ENCODE peak calls at places on chromosomes 16 and 17, in ten cellular contexts. H is right lobe of liver, T is IMR-90, D is stomach, Y is heart left ventricle, F is A549, V is GM12878, X is ovary, M is esophagus squamous epithelium, I is breast epithelium. B is an unnamed sample. For H3K9me3, the result is how much of the 10 kb centered on the place peaks cover.

GRCh38 chr16:54175169-54175551 is 111.4 kb downstream of the IRX3 start:
- DNase-seq in M (no peak), Y (no peak), X (no peak), D (no peak), I (peak), H (no peak), T (no peak), F (no peak), V (no peak), B (no peak)

GRCh38 chr16:20409398-20410152 is at the start of gene ACSM5:
- DNase-seq in D (peak), M (no peak), F (no peak), H (peak), V (no peak), X (peak), Y (peak), I (peak), T (no peak), B (peak)

GRCh38 chr16:54507091-54507490 is 220.5 kb upstream of the IRX3 start:
- DNase-seq in H (no peak), Y (no peak), M (no peak), X (no peak), I (no peak), T (no peak), D (no peak), V (no peak), F (no peak), B (no peak)

GRCh38 chr16:89921131-89921698 is 1.9 kb upstream of the TUBB3 start:
- DNase-seq in V (no peak), M (no peak), F (no peak), X (no peak), T (no peak), D (no peak), I (no peak), Y (no peak), H (no peak), B (no peak)

GRCh38 chr17:28878981-28879380 is 18.6 kb downstream of the FLOT2 start:
- DNase-seq in F (peak), X (no peak), D (peak), Y (no peak), V (no peak), T (peak), I (no peak), M (no peak), H (no peak), B (peak)

GRCh38 chr17:48546924-48547838 is 2.3 kb upstream of the HOXB2 start:
- DNase-seq in Y (no peak), V (no peak), D (no peak), M (no peak), H (no peak), I (no peak), F (no peak), X (no peak), T (peak), B (no peak)

GRCh38 chr17:63041251-63041650 is 75.2 kb downstream of the TANC2 start:
- DNase-seq in H (no peak), T (no peak), F (no peak), Y (no peak), X (no peak), I (no peak), D (no peak), M (no peak), V (no peak), B (no peak)

GRCh38 chr17:5772720-5773119 is 188.4 kb upstream of the NLRP1 start:
- DNase-seq in F (no peak), I (peak), V (no peak), M (no peak), T (peak), Y (no peak), H (no peak), X (no peak), D (no peak), B (no peak)

GRCh38 chr16:48353565-48354163 is 31.5 kb downstream of the SIAH1 start:
- DNase-seq in I (no peak), T (peak), D (peak), Y (peak), M (no peak), V (peak), X (peak), F (peak), H (no peak), B (peak)

GRCh38 chr17:28488154-28488883 is 14.9 kb downstream of the SLC13A2 start:
- DNase-seq in T (no peak), Y (no peak), F (no peak), X (no peak), D (no peak), M (no peak), I (no peak), V (no peak), H (no peak), B (no peak)

GRCh38 chr17:45923511-45924268 is 29.3 kb downstream of the MAPT start:
- DNase-seq in V (no peak), X (no peak), D (no peak), I (no peak), F (no peak), Y (no peak), T (peak), M (no peak), H (no peak), B (no peak)

GRCh38 chr17:30388321-30389179 is 9.8 kb downstream of the CPD start:
- DNase-seq in I (no peak), H (no peak), Y (no peak), F (no peak), M (no peak), D (no peak), T (no peak), V (no peak), X (no peak), B (no peak)

GRCh38 chr16:50861926-50862325 is 120.0 kb downstream of the CYLD start:
- DNase-seq in F (peak), M (no peak), D (no peak), Y (no peak), I (no peak), V (no peak), H (no peak), X (no peak), T (peak), B (no peak)

GRCh38 chr17:1144139-1144538 is 35.6 kb downstream of the ABR start:
- DNase-seq in M (no peak), X (no peak), D (no peak), H (no peak), T (no peak), Y (no peak), V (no peak), I (no peak), F (no peak), B (no peak)

GRCh38 chr16:72947379-72948237 is 100.3 kb downstream of the ZFHX3 start:
- DNase-seq in V (no peak), T (no peak), X (no peak), F (no peak), H (peak), I (no peak), Y (peak), M (no peak), D (no peak), B (peak)

GRCh38 chr17:10192963-10193362 is 5.4 kb downstream of the GAS7 start:
- DNase-seq in Y (peak), D (no peak), H (no peak), F (no peak), X (no peak), T (peak), M (no peak), I (no peak), V (no peak), B (no peak)

GRCh38 chr17:48804936-48805411 is 12.1 kb downstream of the TTLL6 start:
- DNase-seq in Y (peak), H (peak), M (no peak), I (peak), D (peak), T (peak), X (peak), F (peak), V (no peak), B (peak)

GRCh38 chr16:56860226-56861020 is 4.6 kb upstream of the SLC12A3 start:
- DNase-seq in H (no peak), M (no peak), V (peak), Y (no peak), X (no peak), I (no peak), D (no peak), F (no peak), T (no peak), B (no peak)
- H3K27ac ChIP-seq in H (no peak), M (no peak), V (peak), Y (no peak), X (no peak), I (no peak), D (no peak), F (peak), T (no peak), B (no peak)

DNA sequence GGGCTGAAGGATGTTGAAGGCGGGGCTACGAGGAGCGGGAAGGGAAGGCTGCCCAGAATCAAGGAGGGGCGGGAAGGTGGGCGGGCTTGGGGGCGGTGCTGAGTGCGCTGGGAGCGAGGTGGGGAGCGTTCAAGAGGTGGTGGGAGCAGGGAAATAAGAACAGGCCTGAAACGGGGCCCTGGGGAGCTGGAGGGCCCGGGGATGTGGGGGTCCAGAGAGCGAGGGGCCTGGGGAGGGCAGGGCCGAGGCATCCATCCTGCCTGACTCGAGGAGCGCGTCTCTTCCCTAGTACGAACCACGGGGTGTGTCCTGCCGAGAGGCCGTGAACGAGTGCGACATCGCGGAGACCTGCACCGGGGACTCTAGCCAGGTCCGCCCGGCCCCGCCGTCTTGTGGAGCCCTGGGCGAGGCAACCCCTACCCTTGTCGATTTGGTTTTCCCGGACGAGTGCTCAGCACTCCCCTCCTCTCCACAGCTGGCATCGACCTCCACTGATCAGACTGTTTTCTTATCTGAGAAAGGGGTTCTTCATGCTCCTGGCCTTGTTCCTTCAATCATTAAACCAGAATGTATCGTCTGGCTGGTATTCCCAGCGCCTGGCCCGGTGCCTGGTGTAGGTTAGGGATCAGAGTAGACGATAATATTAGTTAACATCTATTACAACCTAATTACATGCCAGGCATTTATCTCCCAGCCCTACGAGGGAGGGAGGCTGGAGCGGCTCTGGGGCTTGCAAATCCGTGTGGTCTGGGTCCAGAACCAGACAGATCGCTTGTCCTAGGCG is 17.2 kb downstream of the ADAM11 start:
- DNase-seq in F (no peak), T (no peak), M (no peak), D (peak), H (no peak), Y (no peak), X (no peak), V (no peak), I (no peak), B (no peak)
- TF ChIP-seq POLR2A in F (no peak), T (no peak), M (no peak), D (no peak), H (no peak), Y (no peak), X (no peak), V (no peak), I (no peak), B (no peak)

DNA sequence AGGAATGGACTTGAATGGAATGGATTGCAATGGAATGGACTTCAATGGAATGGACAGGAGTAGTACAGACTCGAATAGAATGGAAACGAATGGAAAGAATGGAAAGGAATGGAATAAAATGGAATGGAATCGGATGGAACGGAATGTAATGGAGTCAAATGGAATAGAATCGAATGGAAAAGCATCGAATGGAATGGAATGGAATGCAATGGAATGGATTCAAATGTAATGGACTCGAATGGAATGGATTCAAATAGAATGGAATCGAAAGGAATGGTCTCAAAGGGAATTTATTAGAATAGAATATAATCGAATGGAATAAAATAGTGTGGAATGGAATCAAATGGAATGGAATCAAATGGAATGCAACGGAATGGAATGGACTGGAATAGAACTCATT is 484.9 kb upstream of the WSB1 start:
- DNase-seq in F (no peak), Y (no peak), V (peak), M (no peak), D (no peak), T (peak), H (no peak), I (no peak), X (no peak), B (no peak)
- H3K9me3 ChIP-seq in F (under half), Y (half or more), V (under half), M (under half), D (half or more), T (under half), H (under half), I (under half), X (under half), B (under half)

DNA sequence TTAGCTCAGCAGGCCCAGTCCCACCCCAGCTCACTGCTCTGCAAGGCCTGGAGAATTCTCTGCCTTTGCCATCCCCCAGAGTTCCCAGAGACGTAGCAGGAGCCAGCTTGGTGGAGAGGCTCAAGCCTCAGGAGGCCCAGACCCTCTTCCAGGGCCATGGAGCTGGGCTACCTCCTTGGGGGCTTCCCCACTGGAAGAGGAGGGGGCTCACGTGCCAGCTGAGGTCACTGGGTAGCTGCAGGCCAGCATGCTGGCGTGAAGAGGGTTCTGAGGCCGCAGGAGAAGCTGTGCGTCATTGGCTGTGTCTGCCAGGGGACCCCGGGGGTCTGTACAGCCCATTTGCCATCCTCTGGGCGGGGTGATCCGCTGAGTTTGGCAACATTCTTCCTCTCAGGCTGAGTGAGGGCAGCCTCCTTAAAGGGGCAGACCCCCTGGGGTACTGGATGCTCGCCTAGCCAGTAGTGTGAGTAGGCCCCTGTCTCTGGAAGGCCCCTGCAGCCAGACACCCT is 131.6 kb downstream of the RAB11FIP4 start:
- DNase-seq in H (no peak), M (no peak), Y (no peak), T (no peak), X (no peak), V (no peak), I (no peak), F (no peak), D (no peak), B (no peak)
- H3K27ac ChIP-seq in H (no peak), M (no peak), Y (no peak), T (no peak), X (no peak), V (no peak), I (no peak), F (no peak), D (no peak), B (no peak)

GRCh38 chr17:65183736-65184135 is 46.6 kb downstream of the RGS9 start:
- DNase-seq in F (peak), M (no peak), H (no peak), I (peak), Y (no peak), V (no peak), T (peak), D (no peak), X (no peak), B (peak)

GRCh38 chr17:65184235-65184959 is 47.2 kb downstream of the RGS9 start:
- DNase-seq in D (no peak), I (no peak), T (no peak), H (no peak), X (no peak), Y (no peak), V (no peak), M (no peak), F (no peak), B (no peak)

GRCh38 chr17:65182233-65182632 is 45.1 kb downstream of the RGS9 start:
- DNase-seq in M (no peak), Y (no peak), X (no peak), T (no peak), H (no peak), F (no peak), D (no peak), V (peak), I (no peak), B (no peak)

GRCh38 chr17:65177901-65178300 is 40.7 kb downstream of the RGS9 start:
- DNase-seq in I (no peak), D (no peak), H (no peak), Y (no peak), F (no peak), T (peak), X (no peak), M (no peak), V (no peak), B (no peak)

GRCh38 chr17:65181237-65182061 is 44.3 kb downstream of the RGS9 start:
- DNase-seq in V (peak), T (no peak), Y (no peak), H (no peak), F (no peak), X (no peak), D (no peak), M (no peak), I (no peak), B (no peak)
- TF ChIP-seq POLR2A in V (peak), T (no peak), Y (no peak), H (no peak), F (no peak), X (no peak), D (no peak), M (no peak), I (no peak), B (no peak)

GRCh38 chr16:3389663-3390338 is 11.0 kb downstream of the ZSCAN32 start:
- DNase-seq in Y (no peak), F (no peak), T (no peak), V (no peak), X (no peak), H (no peak), D (no peak), I (no peak), M (no peak), B (no peak)
- H3K9me3 ChIP-seq in Y (half or more), F (half or more), T (half or more), V (under half), X (half or more), H (under half), D (half or more), I (half or more), M (half or more), B (under half)

GRCh38 chr16:11621539-11621919 is 34.8 kb upstream of the LITAF start:
- DNase-seq in X (no peak), T (no peak), M (no peak), I (no peak), V (no peak), H (no peak), Y (no peak), F (no peak), D (no peak), B (no peak)
- H3K27ac ChIP-seq in X (no peak), T (peak), M (peak), I (peak), V (no peak), H (no peak), Y (no peak), F (peak), D (peak), B (peak)

GRCh38 chr16:67666538-67667433 is at the start of the genes C16orf86 and ENKD1:
- DNase-seq in M (no peak), T (peak), D (peak), H (peak), V (no peak), Y (peak), I (peak), X (peak), F (peak), B (peak)
- TF ChIP-seq POLR2A in M (no peak), T (no peak), D (no peak), H (no peak), V (peak), Y (peak), I (no peak), X (peak), F (no peak), B (peak)